ENCODE peak calls at places on chromosomes 4 and X, in seven cellular contexts. R is NCI-H1105 treated with DMSO at 0.1 percent for 48 hours; P is stimulated activated CD4-positive, alpha-beta T cell treated with anti-CD3 and anti-CD28 coated beads, Interleukin-4, amount 100 ng/mL, for 4 hours; B is progenitor cell of endocrine pancreas; S is activated naive CD8-positive, alpha-beta T cell treated with anti-CD3 and anti-CD28 coated beads, Interleukin-2, amount 50 U/mL, for 24 hours; Z is effector memory CD4-positive, alpha-beta T cell; J is activated CD4-positive, alpha-beta T cell treated with anti-CD3 and anti-CD28 coated beads for 24 hours. O is an unnamed sample.

GRCh38 chr4:137156054-137156453 is 376.2 kb downstream of the PCDH18 start:
- DNase-seq in R (no peak), P (no peak), B (no peak), S (no peak), Z (no peak), J (no peak), O (no peak)

GRCh38 chrX:46727445-46727844 is 31.5 kb downstream of the SLC9A7 start:
- DNase-seq in R (no peak), P (no peak), B (no peak), S (no peak), Z (no peak), J (no peak), O (no peak)

GRCh38 chr4:139403457-139403856 is 50.5 kb upstream of the RAB33B start:
- DNase-seq in R (no peak), P (no peak), B (no peak), S (no peak), Z (no peak), J (no peak), O (no peak)

GRCh38 chr4:47612116-47613023 is 127.3 kb downstream of the ATP10D start:
- DNase-seq in R (no peak), P (no peak), B (no peak), S (no peak), Z (no peak), J (no peak), O (no peak)

GRCh38 chr4:113951263-113951662 is 28.2 kb downstream of the ARSJ start:
- DNase-seq in R (no peak), P (no peak), B (no peak), S (no peak), Z (no peak), J (no peak), O (no peak)

GRCh38 chrX:9465380-9466114 is 689 bp downstream of the TBL1X start:
- DNase-seq in R (no peak), P (peak), B (no peak), S (peak), Z (no peak), J (no peak), O (peak)

GRCh38 chrX:130109429-130110378 is 593 bp downstream of the ELF4 start:
- DNase-seq in R (peak), P (no peak), B (no peak), S (no peak), Z (no peak), J (no peak), O (no peak)

GRCh38 chr4:147969573-147969972 is 237.7 kb downstream of the ARHGAP10 start:
- DNase-seq in R (no peak), P (no peak), B (no peak), S (no peak), Z (no peak), J (no peak), O (no peak)

GRCh38 chrX:2391869-2392606 is 108.7 kb downstream of the DHRSX start:
- DNase-seq in R (no peak), P (no peak), B (no peak), S (no peak), Z (no peak), J (no peak), O (no peak)

GRCh38 chr4:74675673-74676279 is 118.5 kb downstream of the BTC start:
- DNase-seq in R (peak), P (no peak), B (peak), S (no peak), Z (no peak), J (no peak), O (peak)

GRCh38 chr4:77742054-77742453 is 77.1 kb downstream of the CNOT6L start:
- DNase-seq in R (no peak), P (no peak), B (no peak), S (no peak), Z (no peak), J (no peak), O (no peak)

GRCh38 chr4:74370912-74371311 is 6.0 kb downstream of the EREG start:
- DNase-seq in R (peak), P (no peak), B (peak), S (peak), Z (no peak), J (peak), O (peak)

GRCh38 chr4:20266215-20267082 is 14.7 kb downstream of the SLIT2 start:
- DNase-seq in R (no peak), P (no peak), B (no peak), S (no peak), Z (no peak), J (no peak), O (no peak)

GRCh38 chr4:69750346-69750745 is 10.1 kb downstream of the SULT1B1 start:
- DNase-seq in R (no peak), P (no peak), B (no peak), S (no peak), Z (no peak), J (no peak), O (no peak)

GRCh38 chr4:57424231-57424897 is 314.2 kb upstream of the IGFBP7 start:
- DNase-seq in R (no peak), P (no peak), B (no peak), S (no peak), Z (no peak), J (no peak), O (no peak)

GRCh38 chr4:7612311-7612710 is 177.6 kb upstream of the PSAPL1 start:
- DNase-seq in R (no peak), P (no peak), B (no peak), S (no peak), Z (no peak), J (no peak), O (no peak)

GRCh38 chrX:131081772-131082755 is 23.9 kb downstream of the ARHGAP36 start:
- DNase-seq in R (peak), P (no peak), B (no peak), S (no peak), Z (no peak), J (no peak), O (no peak)

GRCh38 chrX:73916931-73917657 is 354.1 kb downstream of the CHIC1 start:
- DNase-seq in R (no peak), P (no peak), B (no peak), S (no peak), Z (no peak), J (no peak), O (no peak)

GRCh38 chrX:24479924-24480722 is 15.0 kb downstream of the PDK3 start:
- DNase-seq in R (peak), P (peak), B (no peak), S (peak), Z (peak), J (peak), O (peak)

GRCh38 chr4:47222276-47222675 is 190.9 kb downstream of the GABRB1 start:
- DNase-seq in R (no peak), P (no peak), B (no peak), S (no peak), Z (no peak), J (no peak), O (no peak)

GRCh38 chrX:111507931-111508330 is 3.5 kb upstream of the SERTM2 start:
- DNase-seq in R (no peak), P (no peak), B (no peak), S (no peak), Z (no peak), J (no peak), O (no peak)

GRCh38 chr4:184287697-184288255 is 70.1 kb upstream of the ENPP6 start:
- DNase-seq in R (no peak), P (no peak), B (no peak), S (no peak), Z (no peak), J (no peak), O (no peak)

GRCh38 chr4:88865466-88865865 is 167.8 kb upstream of the NAP1L5 start:
- DNase-seq in R (no peak), P (no peak), B (no peak), S (no peak), Z (no peak), J (no peak), O (no peak)

GRCh38 chr4:72326692-72327632 is 242.1 kb downstream of the ADAMTS3 start:
- DNase-seq in R (peak), P (no peak), B (no peak), S (no peak), Z (no peak), J (no peak), O (peak)

GRCh38 chr4:120812216-120812615 is 110.3 kb downstream of the PRDM5 start:
- DNase-seq in R (no peak), P (no peak), B (no peak), S (no peak), Z (no peak), J (no peak), O (no peak)

GRCh38 chrX:135193740-135194139 is 22.5 kb upstream of the CT55 start:
- DNase-seq in R (no peak), P (no peak), B (no peak), S (no peak), Z (no peak), J (no peak), O (no peak)

GRCh38 chrX:9560219-9560618 is 95.4 kb downstream of the TBL1X start:
- DNase-seq in R (no peak), P (no peak), B (no peak), S (no peak), Z (no peak), J (no peak), O (no peak)

GRCh38 chr4:166019441-166019840 is 146.4 kb downstream of the TLL1 start:
- DNase-seq in R (no peak), P (no peak), B (no peak), S (no peak), Z (no peak), J (no peak), O (no peak)

GRCh38 chr4:25792200-25792791 is 70.5 kb downstream of the SEL1L3 start:
- DNase-seq in R (no peak), P (no peak), B (no peak), S (peak), Z (no peak), J (no peak), O (no peak)

GRCh38 chr4:71307729-71308128 is 31.1 kb upstream of the SLC4A4 start:
- DNase-seq in R (no peak), P (no peak), B (no peak), S (no peak), Z (no peak), J (no peak), O (no peak)

GRCh38 chr4:1991596-1992434 is 17.0 kb downstream of the NELFA start:
- DNase-seq in R (no peak), P (no peak), B (no peak), S (no peak), Z (no peak), J (no peak), O (no peak)

GRCh38 chr4:141020801-141021261 is 112.4 kb downstream of the RNF150 start:
- DNase-seq in R (no peak), P (no peak), B (no peak), S (no peak), Z (no peak), J (no peak), O (no peak)

GRCh38 chr4:99998062-99998880 is 48.2 kb upstream of the H2AZ1 start:
- DNase-seq in R (no peak), P (no peak), B (no peak), S (no peak), Z (no peak), J (no peak), O (peak)

GRCh38 chrX:69951756-69952155 is 98.0 kb downstream of the AWAT2 start:
- DNase-seq in R (no peak), P (no peak), B (no peak), S (no peak), Z (no peak), J (no peak), O (no peak)

GRCh38 chr4:4673070-4673469 is 131.2 kb upstream of the STX18 start:
- DNase-seq in R (no peak), P (no peak), B (no peak), S (no peak), Z (no peak), J (no peak), O (no peak)

GRCh38 chr4:1246901-1247810 is 1.8 kb downstream of the CTBP1 start:
- DNase-seq in R (no peak), P (no peak), B (peak), S (peak), Z (no peak), J (no peak), O (peak)

GRCh38 chr4:40202474-40202873 is 5.6 kb downstream of the RHOH start:
- DNase-seq in R (no peak), P (no peak), B (no peak), S (no peak), Z (no peak), J (no peak), O (no peak)

GRCh38 chr4:41432219-41432618 is 105.7 kb upstream of the LIMCH1 start:
- DNase-seq in R (no peak), P (no peak), B (no peak), S (no peak), Z (no peak), J (no peak), O (no peak)